ENCODE peak calls at places on chromosome 13, in ten cellular contexts. K is transverse colon, S is right lobe of liver, L is ovary, N is esophagus squamous epithelium, T is sigmoid colon, Y is uterus, O is heart left ventricle, U is adrenal gland, V is A549. Z is an unnamed sample.

GRCh38 chr13:43991773-43992201 is 112.1 kb downstream of the LACC1 start:
- DNase-seq in K (no peak), S (no peak), L (no peak), N (no peak), T (no peak), Y (no peak), O (peak), U (no peak), V (no peak), Z (no peak)

GRCh38 chr13:27276188-27276587 is 5.6 kb downstream of the RASL11A start:
- DNase-seq in K (no peak), S (no peak), L (no peak), N (no peak), T (no peak), Y (no peak), O (no peak), U (no peak), V (no peak), Z (no peak)

GRCh38 chr13:100881291-100881864 is 206.8 kb upstream of the TMTC4 start:
- DNase-seq in K (no peak), S (no peak), L (no peak), N (no peak), T (no peak), Y (no peak), O (no peak), U (no peak), V (no peak), Z (no peak)

GRCh38 chr13:51614350-51614786 is 30.1 kb downstream of the WDFY2 start:
- DNase-seq in K (peak), S (peak), L (no peak), N (no peak), T (no peak), Y (peak), O (peak), U (peak), V (no peak), Z (no peak)

GRCh38 chr13:48110132-48110868 is 15.4 kb upstream of the MED4 start:
- DNase-seq in K (no peak), S (no peak), L (no peak), N (no peak), T (no peak), Y (no peak), O (no peak), U (no peak), V (no peak), Z (no peak)

GRCh38 chr13:24228852-24229458 is 68.4 kb downstream of the SPATA13 start:
- DNase-seq in K (no peak), S (no peak), L (no peak), N (no peak), T (no peak), Y (no peak), O (no peak), U (peak), V (peak), Z (no peak)

GRCh38 chr13:59423708-59424355 is 739.9 kb downstream of the DIAPH3 start:
- DNase-seq in K (no peak), S (no peak), L (no peak), N (no peak), T (no peak), Y (no peak), O (no peak), U (no peak), V (no peak), Z (no peak)

GRCh38 chr13:51714663-51715168 is 89.2 kb downstream of the DHRS12 start:
- DNase-seq in K (no peak), S (no peak), L (no peak), N (no peak), T (no peak), Y (no peak), O (no peak), U (no peak), V (no peak), Z (no peak)

DNA sequence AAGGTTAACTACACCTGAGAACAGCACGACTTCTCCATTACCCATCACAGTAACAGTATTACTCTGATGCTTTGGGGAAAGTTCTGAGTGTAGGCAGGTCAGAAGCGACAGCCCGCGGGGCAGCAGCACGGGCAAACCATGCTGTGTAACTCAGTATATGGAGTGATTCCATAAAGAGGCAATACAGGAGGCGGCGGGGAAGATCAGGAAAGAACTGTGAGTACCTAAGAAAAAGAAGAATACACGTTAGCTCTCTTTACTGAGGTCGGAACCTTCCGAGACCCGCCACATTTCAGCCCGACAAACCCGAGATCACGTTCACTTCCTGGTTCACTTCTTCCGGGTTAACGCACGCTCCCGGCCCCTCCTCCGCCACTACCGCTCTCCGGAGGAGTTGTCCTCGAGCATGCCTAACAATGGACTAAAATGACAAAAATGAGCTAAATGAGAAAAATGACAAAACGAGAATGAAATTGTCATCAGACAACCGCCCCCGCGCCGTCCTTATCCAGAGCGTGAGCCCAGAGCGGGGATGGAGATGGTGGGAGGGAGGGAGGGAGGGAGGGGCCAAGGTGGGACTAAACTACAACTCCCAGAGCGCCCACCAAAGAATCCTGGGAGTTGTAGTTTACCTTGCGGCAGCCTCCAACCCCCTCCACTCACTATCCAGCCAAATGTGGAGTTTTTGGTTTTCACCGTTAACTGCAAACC is at the start of gene MTRF1:
- DNase-seq in K (peak), S (peak), L (peak), N (peak), T (peak), Y (peak), O (peak), U (peak), V (peak), Z (peak)
- TF ChIP-seq POLR2A in K (peak), S (peak), L (no peak), N (no peak), T (no peak), Y (no peak), O (no peak), U (no peak), V (peak), Z (peak)

GRCh38 chr13:45297456-45298205 is 43.4 kb downstream of the TPT1 start:
- DNase-seq in K (no peak), S (no peak), L (no peak), N (no peak), T (no peak), Y (no peak), O (no peak), U (no peak), V (no peak), Z (no peak)

GRCh38 chr13:45300190-45300985 is 40.6 kb downstream of the TPT1 start:
- DNase-seq in K (no peak), S (no peak), L (no peak), N (no peak), T (no peak), Y (no peak), O (no peak), U (no peak), V (no peak), Z (no peak)

GRCh38 chr13:45299194-45299593 is 41.8 kb downstream of the TPT1 start:
- DNase-seq in K (no peak), S (no peak), L (no peak), N (no peak), T (no peak), Y (no peak), O (no peak), U (no peak), V (no peak), Z (no peak)

GRCh38 chr13:45296259-45296658 is 44.7 kb downstream of the TPT1 start:
- DNase-seq in K (no peak), S (no peak), L (no peak), N (no peak), T (no peak), Y (no peak), O (no peak), U (no peak), V (no peak), Z (no peak)

DNA sequence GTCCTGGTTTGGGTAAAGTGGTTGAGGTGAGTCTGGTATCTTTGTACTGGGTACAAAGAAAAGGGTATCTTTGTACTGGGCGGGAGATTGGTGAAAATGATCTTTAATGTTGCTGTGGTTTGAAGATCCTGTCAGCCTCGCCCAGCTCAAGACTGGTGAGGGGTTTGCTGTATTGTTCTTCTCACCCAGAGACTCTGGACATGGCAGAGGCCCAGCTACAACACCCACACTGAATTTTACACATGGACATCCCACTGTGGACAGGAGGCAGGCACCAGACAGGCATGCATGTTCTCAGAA is 42.8 kb downstream of the TPT1 start:
- DNase-seq in K (no peak), S (no peak), L (no peak), N (no peak), T (no peak), Y (no peak), O (no peak), U (no peak), V (no peak), Z (no peak)
- H3K27ac ChIP-seq in K (no peak), S (no peak), L (no peak), N (no peak), T (no peak), Y (no peak), O (no peak), U (no peak), V (no peak), Z (no peak)

GRCh38 chr13:94678845-94679244 is 33.5 kb downstream of the SOX21 start:
- DNase-seq in K (no peak), S (no peak), L (no peak), N (no peak), T (no peak), Y (no peak), O (no peak), U (no peak), V (no peak), Z (no peak)

GRCh38 chr13:94672400-94672799 is 39.9 kb downstream of the SOX21 start:
- DNase-seq in K (no peak), S (no peak), L (no peak), N (no peak), T (no peak), Y (no peak), O (no peak), U (no peak), V (no peak), Z (no peak)

GRCh38 chr13:94677799-94678198 is 34.5 kb downstream of the SOX21 start:
- DNase-seq in K (no peak), S (no peak), L (no peak), N (no peak), T (no peak), Y (no peak), O (no peak), U (no peak), V (no peak), Z (no peak)

GRCh38 chr13:94673841-94674240 is 38.5 kb downstream of the SOX21 start:
- DNase-seq in K (no peak), S (no peak), L (no peak), N (no peak), T (no peak), Y (no peak), O (no peak), U (no peak), V (no peak), Z (no peak)

GRCh38 chr13:94674609-94675348 is 37.6 kb downstream of the SOX21 start:
- DNase-seq in K (peak), S (peak), L (no peak), N (no peak), T (no peak), Y (no peak), O (no peak), U (peak), V (peak), Z (peak)
- TF ChIP-seq CTCF in K (peak), S (peak), L (no peak), N (peak), T (no peak), Y (peak), O (peak), U (peak), V (peak), Z (no peak)

GRCh38 chr13:42047561-42048322 is 706 bp upstream of the DGKH start:
- DNase-seq in K (peak), S (peak), L (peak), N (no peak), T (peak), Y (peak), O (peak), U (peak), V (peak), Z (peak)
- TF ChIP-seq POLR2A in K (peak), S (no peak), L (no peak), N (no peak), T (no peak), Y (no peak), O (no peak), U (no peak), V (peak), Z (peak)

GRCh38 chr13:106530907-106531520 is 4.4 kb downstream of the EFNB2 start:
- DNase-seq in K (no peak), S (no peak), L (no peak), N (no peak), T (no peak), Y (no peak), O (no peak), U (no peak), V (no peak), Z (no peak)
- H3K27ac ChIP-seq in K (peak), S (no peak), L (no peak), N (peak), T (peak), Y (no peak), O (no peak), U (no peak), V (no peak), Z (peak)

GRCh38 chr13:65613004-65613403 is 1617.1 kb downstream of the PCDH9 start:
- DNase-seq in K (no peak), S (no peak), L (no peak), N (no peak), T (no peak), Y (no peak), O (no peak), U (no peak), V (no peak), Z (no peak)
- TF ChIP-seq CTCF in K (no peak), S (peak), L (no peak), N (no peak), T (no peak), Y (no peak), O (no peak), U (no peak), V (no peak), Z (no peak)

GRCh38 chr13:30615851-30616311 is 1.8 kb upstream of the USPL1 start:
- DNase-seq in K (no peak), S (no peak), L (no peak), N (no peak), T (no peak), Y (no peak), O (no peak), U (no peak), V (no peak), Z (no peak)

GRCh38 chr13:30617315-30618185 is at the start of gene USPL1:
- DNase-seq in K (peak), S (peak), L (peak), N (peak), T (peak), Y (peak), O (peak), U (peak), V (peak), Z (peak)

GRCh38 chr13:30618938-30619289 is 1.2 kb downstream of the USPL1 start:
- DNase-seq in K (no peak), S (no peak), L (no peak), N (no peak), T (no peak), Y (no peak), O (no peak), U (no peak), V (no peak), Z (no peak)

GRCh38 chr13:30618186-30618937 is 642 bp downstream of the USPL1 start:
- DNase-seq in K (peak), S (peak), L (peak), N (no peak), T (peak), Y (no peak), O (no peak), U (peak), V (no peak), Z (peak)

DNA sequence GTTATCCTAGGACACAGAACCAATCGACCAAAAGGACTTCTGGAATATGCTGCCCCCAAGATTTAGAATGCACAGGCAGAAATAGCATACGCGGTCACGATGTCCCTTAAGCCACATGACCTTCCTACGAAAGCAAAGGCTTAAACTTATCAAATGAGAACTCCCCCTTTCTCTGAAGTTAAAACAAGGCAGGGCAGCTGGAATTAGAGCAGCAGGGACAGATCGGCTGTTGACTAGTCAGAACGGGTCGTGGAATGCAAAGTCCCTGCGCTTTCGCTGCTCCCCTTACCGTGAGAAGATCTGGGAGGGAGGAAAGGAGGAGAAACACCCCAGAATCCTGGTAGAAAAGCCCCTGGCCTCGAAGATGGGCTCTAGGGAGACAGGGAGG is 799 bp upstream of the USPL1 start:
- DNase-seq in K (peak), S (peak), L (no peak), N (no peak), T (peak), Y (peak), O (peak), U (peak), V (peak), Z (peak)
- TF ChIP-seq POLR2A in K (no peak), S (peak), L (no peak), N (no peak), T (no peak), Y (no peak), O (no peak), U (peak), V (peak), Z (peak)

GRCh38 chr13:33494596-33495214 is 209.2 kb upstream of the STARD13 start:
- DNase-seq in K (no peak), S (no peak), L (no peak), N (no peak), T (no peak), Y (no peak), O (peak), U (no peak), V (no peak), Z (no peak)

GRCh38 chr13:33490461-33491327 is 205.1 kb upstream of the STARD13 start:
- DNase-seq in K (no peak), S (no peak), L (no peak), N (no peak), T (no peak), Y (peak), O (no peak), U (no peak), V (no peak), Z (peak)

GRCh38 chr13:33496336-33496735 is 210.8 kb upstream of the STARD13 start:
- DNase-seq in K (no peak), S (no peak), L (no peak), N (no peak), T (no peak), Y (no peak), O (no peak), U (no peak), V (no peak), Z (no peak)

GRCh38 chr13:33497146-33497845 is 211.7 kb upstream of the STARD13 start:
- DNase-seq in K (no peak), S (no peak), L (no peak), N (no peak), T (no peak), Y (no peak), O (no peak), U (no peak), V (no peak), Z (no peak)

GRCh38 chr13:33493672-33494365 is 208.3 kb upstream of the STARD13 start:
- DNase-seq in K (no peak), S (no peak), L (no peak), N (no peak), T (no peak), Y (no peak), O (no peak), U (no peak), V (no peak), Z (no peak)
- H3K27ac ChIP-seq in K (no peak), S (peak), L (no peak), N (no peak), T (no peak), Y (no peak), O (peak), U (no peak), V (no peak), Z (no peak)

GRCh38 chr13:72384186-72384823 is 343.1 kb downstream of the MZT1 start:
- DNase-seq in K (no peak), S (no peak), L (peak), N (no peak), T (no peak), Y (no peak), O (no peak), U (no peak), V (no peak), Z (no peak)
- TF ChIP-seq CTCF in K (no peak), S (peak), L (peak), N (no peak), T (no peak), Y (no peak), O (no peak), U (no peak), V (no peak), Z (no peak)

DNA sequence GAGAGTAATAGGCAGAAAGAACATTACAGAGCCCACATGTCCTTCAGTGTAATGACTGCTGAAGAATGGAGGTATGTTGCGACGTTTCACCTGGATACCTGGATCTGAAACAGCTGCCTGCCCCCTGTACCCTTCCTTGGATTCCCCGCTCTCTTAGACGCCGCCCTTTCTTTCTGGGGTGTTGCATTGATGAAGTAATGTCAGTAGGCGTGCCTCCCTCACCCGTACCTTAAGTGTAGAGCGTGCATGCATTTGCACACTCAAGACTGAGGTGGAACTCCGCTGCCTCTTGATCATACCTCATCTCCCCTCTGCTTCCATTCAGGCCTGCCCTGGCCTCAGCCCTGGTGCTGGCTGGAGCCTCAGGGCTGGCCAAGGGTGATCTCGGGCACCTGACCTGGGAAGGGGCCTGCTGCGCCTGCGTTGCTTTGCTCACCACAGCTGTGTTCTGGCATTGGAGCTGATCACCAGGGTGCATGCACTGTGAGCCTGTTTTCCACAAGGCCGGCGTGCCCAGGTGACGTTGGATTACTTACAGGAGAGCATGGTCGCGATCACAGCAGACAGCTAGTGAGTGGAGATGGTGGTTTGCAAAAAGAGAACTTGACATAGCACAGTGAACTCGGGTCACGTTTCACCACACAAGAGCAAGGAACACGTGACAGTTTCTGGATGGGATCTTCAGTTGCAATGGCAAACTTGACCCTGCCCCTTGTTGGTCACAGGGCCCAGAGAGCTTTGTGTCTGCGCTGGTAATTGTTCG is 99.0 kb downstream of the ARHGEF7 start:
- DNase-seq in K (no peak), S (no peak), L (no peak), N (no peak), T (no peak), Y (no peak), O (no peak), U (no peak), V (no peak), Z (peak)
- TF ChIP-seq POLR2A in K (no peak), S (no peak), L (no peak), N (no peak), T (no peak), Y (no peak), O (no peak), U (no peak), V (no peak), Z (no peak)